ENCODE peak calls at places on chromosomes 13 and 19, in eight cellular contexts. Q is Right ventricle myocardium superior; L is lower leg skin; O is H9; S is A172; G is omental fat pad; B is activated CD4-positive, CD25-positive, alpha-beta regulatory T cell treated with anti-CD3 and anti-CD28 coated beads, Interleukin-2, amount 50 U/mL, for 16 hours; P is adrenal gland. U is an unnamed sample.

GRCh38 chr19:47155141-47155540 is 24.5 kb downstream of the SAE1 start:
- DNase-seq in P (peak), L (no peak), S (no peak), G (no peak), Q (peak), B (no peak), O (no peak), U (no peak)

GRCh38 chr19:57078802-57079201 is 41.0 kb upstream of the USP29 start:
- DNase-seq in L (no peak), P (no peak), B (no peak), S (no peak), G (no peak), Q (no peak), O (no peak), U (no peak)

GRCh38 chr19:49924004-49924880 is 4.8 kb upstream of the ATF5 start:
- DNase-seq in O (no peak), P (no peak), Q (no peak), B (no peak), G (no peak), S (no peak), L (no peak), U (no peak)

GRCh38 chr19:35151273-35152065 is 3.1 kb upstream of the FXYD5 start:
- DNase-seq in O (peak), P (no peak), L (no peak), B (no peak), Q (no peak), S (no peak), G (no peak), U (no peak)

GRCh38 chr19:29001006-29001921 is 211.7 kb downstream of the UQCRFS1 start:
- DNase-seq in G (no peak), Q (no peak), B (no peak), L (no peak), P (no peak), S (no peak), O (no peak), U (no peak)

GRCh38 chr19:47226426-47227346 is 4.3 kb downstream of the BBC3 start:
- DNase-seq in L (peak), G (peak), S (peak), O (peak), B (no peak), Q (peak), P (peak), U (peak)

GRCh38 chr19:45615795-45616708 is 14.0 kb upstream of the GPR4 start:
- DNase-seq in L (peak), P (peak), Q (peak), S (peak), G (peak), O (peak), B (peak), U (peak)

GRCh38 chr13:94620286-94620896 is 18.7 kb downstream of the GPR180 start:
- DNase-seq in L (no peak), G (no peak), P (no peak), S (peak), O (no peak), B (no peak), Q (no peak), U (no peak)

GRCh38 chr13:41833201-41833600 is 127.7 kb downstream of the VWA8 start:
- DNase-seq in S (no peak), L (no peak), O (no peak), G (no peak), P (no peak), Q (no peak), B (no peak), U (no peak)

GRCh38 chr19:15107056-15108010 is at the start of gene SYDE1:
- DNase-seq in Q (peak), G (no peak), S (peak), B (no peak), L (no peak), O (peak), P (no peak), U (peak)

GRCh38 chr13:30466841-30467252 is 1.1 kb upstream of the HMGB1 start:
- DNase-seq in B (no peak), S (peak), O (no peak), G (no peak), L (no peak), P (no peak), Q (no peak), U (peak)

GRCh38 chr13:93066187-93066586 is 160.4 kb upstream of the GPC6 start:
- DNase-seq in B (no peak), Q (no peak), S (peak), G (no peak), P (peak), L (no peak), O (no peak), U (no peak)

GRCh38 chr13:50366488-50367174 is 351.4 kb downstream of the KCNRG start:
- DNase-seq in Q (no peak), S (no peak), O (no peak), G (no peak), P (no peak), L (no peak), B (no peak), U (no peak)

GRCh38 chr13:45615501-45616101 is at the start of gene ERICH6B:
- DNase-seq in S (no peak), B (no peak), P (peak), L (no peak), Q (peak), G (no peak), O (peak), U (no peak)

GRCh38 chr13:50426932-50427331 is 411.7 kb downstream of the KCNRG start:
- DNase-seq in S (no peak), L (no peak), O (no peak), P (peak), G (no peak), Q (no peak), B (no peak), U (no peak)

GRCh38 chr13:94252209-94252608 is 227.3 kb downstream of the DCT start:
- DNase-seq in B (no peak), Q (no peak), L (no peak), G (no peak), S (no peak), O (no peak), P (no peak), U (no peak)